ENCODE peak calls at places on chromosomes 16 and 17, in nine cellular contexts. U, Q, P, J, M, R, K, L and F are unnamed samples.
A peak's percentile ranks its signal among the peaks of the same experiment; 100 is the strongest.

GRCh38 chr16:52569701-52570100 is 22.8 kb upstream of the TOX3 start:
- DNase-seq in J (no peak), K (no peak), R (no peak), P (no peak), M (no peak), U (no peak), L (no peak), Q (no peak), F (no peak)

GRCh38 chr16:84482001-84482891 is 22.2 kb downstream of the MEAK7 start:
- DNase-seq in U (no peak), K (no peak), J (no peak), Q (no peak), R (no peak), P (no peak), L (peak; percentile 51), M (no peak), F (no peak)

GRCh38 chr16:65394306-65394705 is 272.4 kb upstream of the CDH11 start:
- DNase-seq in J (no peak), Q (no peak), U (no peak), M (no peak), P (no peak), K (no peak), R (no peak), L (no peak), F (no peak)

GRCh38 chr17:65797809-65798208 is 236.4 kb upstream of the AXIN2 start:
- DNase-seq in K (no peak), P (no peak), Q (no peak), J (no peak), M (no peak), U (no peak), L (no peak), R (no peak), F (no peak)

GRCh38 chr16:8547756-8548155 is 42.6 kb downstream of the TMEM114 start:
- DNase-seq in P (no peak), L (no peak), R (no peak), U (no peak), M (no peak), Q (no peak), J (no peak), K (no peak), F (no peak)

GRCh38 chr17:65100316-65101140 is 36.6 kb upstream of the RGS9 start:
- DNase-seq in K (peak; percentile 93), L (peak; percentile 66), U (peak; percentile 90), Q (peak; percentile 94), P (peak; percentile 86), M (peak; percentile 93), R (no peak), J (peak; percentile 86), F (peak; percentile 83)

GRCh38 chr17:52136173-52136572 is 22.3 kb downstream of the CA10 start:
- DNase-seq in R (no peak), P (no peak), K (no peak), U (no peak), M (no peak), J (no peak), L (no peak), Q (no peak), F (no peak)

GRCh38 chr17:76053230-76054111 is 18.8 kb downstream of the SRP68 start:
- DNase-seq in U (no peak), P (no peak), J (no peak), Q (no peak), R (peak; percentile 81), K (no peak), M (no peak), L (peak; percentile 44), F (no peak)

DNA sequence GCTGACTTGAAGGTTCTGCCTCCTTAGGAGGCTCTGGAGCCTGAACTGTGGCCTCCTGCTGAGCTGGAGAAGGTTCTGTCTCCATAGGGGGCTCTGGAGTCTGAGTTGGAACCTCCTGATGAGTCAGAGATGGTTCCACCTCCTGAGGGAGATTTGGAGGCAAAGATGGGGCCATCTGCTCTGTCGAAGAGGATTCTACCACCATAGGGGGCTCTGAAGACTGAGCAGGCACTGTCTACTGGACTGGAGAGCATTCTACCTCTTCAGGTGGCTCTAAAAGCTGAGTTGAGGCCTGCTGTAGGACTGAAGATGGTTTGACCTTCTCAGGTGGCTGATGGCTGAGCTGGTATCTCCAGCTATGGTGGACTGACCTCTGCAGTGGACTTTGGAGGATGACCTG is 16.2 kb downstream of the RDM1 start:
- DNase-seq in Q (no peak), J (no peak), K (no peak), R (no peak), L (no peak), M (no peak), P (no peak), U (peak; percentile 41), F (no peak)
- H3K4me3 ChIP-seq in Q (no peak overlapping the region), J (no peak overlapping the region), K (no peak overlapping the region), R (no peak overlapping the region), L (no peak overlapping the region), M (no peak overlapping the region), P (no peak overlapping the region), U (no peak overlapping the region), F (no peak overlapping the region)

DNA sequence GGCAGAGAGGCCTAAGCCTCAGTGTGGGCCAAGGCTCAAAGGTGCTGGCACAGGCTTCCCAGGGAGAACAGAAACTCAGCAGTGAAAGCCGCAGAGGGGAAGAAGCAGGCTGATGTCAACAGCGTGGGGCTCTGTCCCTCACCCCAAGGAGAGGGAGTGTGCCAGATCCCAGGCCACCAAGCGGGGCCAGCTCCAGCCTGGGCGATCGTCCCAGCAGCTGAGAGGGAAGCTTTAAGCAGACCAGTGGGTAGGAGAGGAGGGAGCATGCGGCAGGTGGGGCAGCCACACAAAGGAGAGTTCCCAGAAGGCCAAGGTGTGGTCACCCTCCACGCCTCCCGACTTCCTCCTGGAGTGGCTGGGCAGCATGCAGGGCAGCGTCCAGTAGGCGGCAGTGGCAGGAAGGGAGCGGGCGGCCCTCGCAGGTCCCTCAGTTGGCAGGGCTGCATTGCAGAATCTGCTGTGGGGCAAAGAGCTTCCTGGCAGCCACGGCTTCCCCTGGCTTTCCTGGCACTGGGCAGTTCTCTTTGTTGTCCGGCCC is 6.0 kb downstream of the SYNGR2 start:
- DNase-seq in K (peak; percentile 98), Q (peak; percentile 60), P (peak; percentile 97), J (peak; percentile 55), R (no peak), M (peak; percentile 97), U (peak; percentile 93), L (peak; percentile 27), F (peak; percentile 87)
- TF ChIP-seq CTCF in K (peak; percentile 57), Q (peak; percentile 22), P (peak; percentile 98), J (peak; percentile 50), R (no peak), M (peak; percentile 80), U (peak; percentile 77), L (peak; percentile 20), F (peak; percentile 65)

DNA sequence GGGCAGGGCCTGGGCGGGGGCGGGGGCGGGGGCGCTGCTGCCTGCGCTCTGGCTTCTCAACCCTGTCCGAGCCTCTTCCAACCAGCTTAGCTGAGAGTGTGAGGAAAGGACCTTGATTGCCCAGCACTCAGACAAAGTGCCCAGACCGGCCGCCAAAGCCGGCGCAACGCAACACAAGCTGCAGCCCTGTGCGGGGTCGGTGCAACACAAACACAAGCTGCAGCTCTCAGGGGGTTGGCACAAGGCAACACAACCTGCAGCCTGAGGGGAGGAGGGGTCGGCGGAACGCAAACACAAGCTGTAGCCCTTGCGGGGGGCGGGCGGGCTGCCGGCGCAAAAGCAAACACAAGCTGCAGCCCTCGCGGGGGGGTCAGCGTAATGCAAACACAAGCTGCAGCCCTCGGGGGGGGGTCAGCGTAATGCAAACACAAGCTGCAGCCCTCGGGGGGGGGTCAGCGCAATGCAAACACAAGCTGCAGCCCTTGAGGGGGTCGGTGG is 60.0 kb downstream of the KLHDC4 start:
- DNase-seq in L (no peak), P (peak; percentile 37), J (no peak), Q (no peak), K (peak; percentile 67), U (no peak), M (peak; percentile 61), R (no peak), F (no peak)
- H3K27ac ChIP-seq in L (no peak overlapping the region), P (no peak overlapping the region), J (no peak overlapping the region), Q (no peak overlapping the region), K (no peak overlapping the region), U (no peak overlapping the region), M (no peak overlapping the region), R (no peak overlapping the region), F (no peak overlapping the region)

GRCh38 chr16:57630931-57631845 is 2.8 kb downstream of the ADGRG1 start:
- DNase-seq in Q (no peak), J (no peak), P (no peak), K (peak; percentile 66), R (no peak), U (no peak), M (no peak), L (no peak), F (peak; percentile 9)
- H3K4me3 ChIP-seq in Q (no peak overlapping the region), J (no peak overlapping the region), P (no peak overlapping the region), K (no peak overlapping the region), R (no peak overlapping the region), U (peak overlapping the region; percentile 28), M (peak overlapping the region; percentile 50), L (peak overlapping the region; percentile 32), F (peak overlapping the region; percentile 62)